ENCODE peak calls at places on chromosomes 12 and 14, in seven cellular contexts. One of them, this sample, is unnamed.

GRCh38 chr12:1161197-1161596 is 170.2 kb downstream of the ERC1 start:
- DNase-seq in stimulated activated CD8-positive, alpha-beta memory T cell treated with anti-CD3 and anti-CD28 coated beads, Interleukin-2, amount 100 ng/mL, for 1 hour: no peak
- DNase-seq in GM20000: no peak
- DNase-seq in WTC11: no peak
- DNase-seq in bronchial epithelial cell: no peak
- DNase-seq in body of pancreas: no peak
- DNase-seq in upper lobe of right lung: no peak
- DNase-seq in this sample: no peak

GRCh38 chr12:27523305-27523641 is 733 bp upstream of the PPFIBP1 start:
- DNase-seq in stimulated activated CD8-positive, alpha-beta memory T cell treated with anti-CD3 and anti-CD28 coated beads, Interleukin-2, amount 100 ng/mL, for 1 hour: no peak
- DNase-seq in GM20000: peak
- DNase-seq in WTC11: no peak
- DNase-seq in bronchial epithelial cell: no peak
- DNase-seq in body of pancreas: no peak
- DNase-seq in upper lobe of right lung: no peak
- DNase-seq in this sample: no peak

GRCh38 chr14:90791481-90791880 is 24.7 kb downstream of the TTC7B start:
- DNase-seq in stimulated activated CD8-positive, alpha-beta memory T cell treated with anti-CD3 and anti-CD28 coated beads, Interleukin-2, amount 100 ng/mL, for 1 hour: no peak
- DNase-seq in GM20000: no peak
- DNase-seq in WTC11: no peak
- DNase-seq in bronchial epithelial cell: no peak
- DNase-seq in body of pancreas: no peak
- DNase-seq in upper lobe of right lung: peak
- DNase-seq in this sample: no peak

GRCh38 chr12:82672811-82673495 is 13.8 kb upstream of the TMTC2 start:
- DNase-seq in stimulated activated CD8-positive, alpha-beta memory T cell treated with anti-CD3 and anti-CD28 coated beads, Interleukin-2, amount 100 ng/mL, for 1 hour: no peak
- DNase-seq in GM20000: no peak
- DNase-seq in WTC11: no peak
- DNase-seq in bronchial epithelial cell: no peak
- DNase-seq in body of pancreas: no peak
- DNase-seq in upper lobe of right lung: no peak
- DNase-seq in this sample: no peak

GRCh38 chr12:62924084-62924483 is 10.9 kb downstream of the PPM1H start:
- DNase-seq in stimulated activated CD8-positive, alpha-beta memory T cell treated with anti-CD3 and anti-CD28 coated beads, Interleukin-2, amount 100 ng/mL, for 1 hour: no peak
- DNase-seq in GM20000: no peak
- DNase-seq in WTC11: no peak
- DNase-seq in bronchial epithelial cell: no peak
- DNase-seq in body of pancreas: no peak
- DNase-seq in upper lobe of right lung: no peak
- DNase-seq in this sample: no peak

GRCh38 chr12:120795441-120796178 is 70.0 kb downstream of the ACADS start:
- DNase-seq in stimulated activated CD8-positive, alpha-beta memory T cell treated with anti-CD3 and anti-CD28 coated beads, Interleukin-2, amount 100 ng/mL, for 1 hour: no peak
- DNase-seq in GM20000: no peak
- DNase-seq in WTC11: no peak
- DNase-seq in bronchial epithelial cell: no peak
- DNase-seq in body of pancreas: no peak
- DNase-seq in upper lobe of right lung: no peak
- DNase-seq in this sample: no peak

GRCh38 chr14:56514663-56515371 is 64.8 kb upstream of the TMEM260 start:
- DNase-seq in stimulated activated CD8-positive, alpha-beta memory T cell treated with anti-CD3 and anti-CD28 coated beads, Interleukin-2, amount 100 ng/mL, for 1 hour: no peak
- DNase-seq in GM20000: no peak
- DNase-seq in WTC11: peak
- DNase-seq in bronchial epithelial cell: no peak
- DNase-seq in body of pancreas: no peak
- DNase-seq in upper lobe of right lung: no peak
- DNase-seq in this sample: no peak

GRCh38 chr12:120468846-120469449 is 600 bp downstream of the SRSF9 start:
- DNase-seq in stimulated activated CD8-positive, alpha-beta memory T cell treated with anti-CD3 and anti-CD28 coated beads, Interleukin-2, amount 100 ng/mL, for 1 hour: peak
- DNase-seq in GM20000: peak
- DNase-seq in WTC11: no peak
- DNase-seq in bronchial epithelial cell: no peak
- DNase-seq in body of pancreas: peak
- DNase-seq in upper lobe of right lung: peak
- DNase-seq in this sample: peak

GRCh38 chr12:6772331-6772695 is at the start of gene LAG3:
- DNase-seq in stimulated activated CD8-positive, alpha-beta memory T cell treated with anti-CD3 and anti-CD28 coated beads, Interleukin-2, amount 100 ng/mL, for 1 hour: peak
- DNase-seq in GM20000: peak
- DNase-seq in WTC11: no peak
- DNase-seq in bronchial epithelial cell: no peak
- DNase-seq in body of pancreas: no peak
- DNase-seq in upper lobe of right lung: no peak
- DNase-seq in this sample: no peak

GRCh38 chr14:60777856-60778578 is 43.5 kb downstream of the MNAT1 start:
- DNase-seq in stimulated activated CD8-positive, alpha-beta memory T cell treated with anti-CD3 and anti-CD28 coated beads, Interleukin-2, amount 100 ng/mL, for 1 hour: no peak
- DNase-seq in GM20000: no peak
- DNase-seq in WTC11: no peak
- DNase-seq in bronchial epithelial cell: peak
- DNase-seq in body of pancreas: no peak
- DNase-seq in upper lobe of right lung: no peak
- DNase-seq in this sample: no peak

GRCh38 chr14:63383776-63384367 is 65.1 kb upstream of the GPHB5 start:
- DNase-seq in stimulated activated CD8-positive, alpha-beta memory T cell treated with anti-CD3 and anti-CD28 coated beads, Interleukin-2, amount 100 ng/mL, for 1 hour: no peak
- DNase-seq in GM20000: peak
- DNase-seq in WTC11: no peak
- DNase-seq in bronchial epithelial cell: no peak
- DNase-seq in body of pancreas: no peak
- DNase-seq in upper lobe of right lung: no peak
- DNase-seq in this sample: no peak

GRCh38 chr12:28027947-28028724 is 55.6 kb upstream of the PTHLH start:
- DNase-seq in stimulated activated CD8-positive, alpha-beta memory T cell treated with anti-CD3 and anti-CD28 coated beads, Interleukin-2, amount 100 ng/mL, for 1 hour: no peak
- DNase-seq in GM20000: no peak
- DNase-seq in WTC11: no peak
- DNase-seq in bronchial epithelial cell: peak
- DNase-seq in body of pancreas: no peak
- DNase-seq in upper lobe of right lung: no peak
- DNase-seq in this sample: no peak

GRCh38 chr12:2051700-2052625 is 824 bp upstream of the CACNA1C start:
- DNase-seq in stimulated activated CD8-positive, alpha-beta memory T cell treated with anti-CD3 and anti-CD28 coated beads, Interleukin-2, amount 100 ng/mL, for 1 hour: no peak
- DNase-seq in GM20000: no peak
- DNase-seq in WTC11: no peak
- DNase-seq in bronchial epithelial cell: no peak
- DNase-seq in body of pancreas: no peak
- DNase-seq in upper lobe of right lung: no peak
- DNase-seq in this sample: no peak

GRCh38 chr14:91753501-91754128 is 21.7 kb upstream of the CATSPERB start:
- DNase-seq in stimulated activated CD8-positive, alpha-beta memory T cell treated with anti-CD3 and anti-CD28 coated beads, Interleukin-2, amount 100 ng/mL, for 1 hour: no peak
- DNase-seq in GM20000: no peak
- DNase-seq in WTC11: no peak
- DNase-seq in bronchial epithelial cell: peak
- DNase-seq in body of pancreas: no peak
- DNase-seq in upper lobe of right lung: no peak
- DNase-seq in this sample: no peak

GRCh38 chr14:100348253-100348729 is 25.2 kb downstream of the SLC25A47 start:
- DNase-seq in stimulated activated CD8-positive, alpha-beta memory T cell treated with anti-CD3 and anti-CD28 coated beads, Interleukin-2, amount 100 ng/mL, for 1 hour: no peak
- DNase-seq in GM20000: no peak
- DNase-seq in WTC11: no peak
- DNase-seq in bronchial epithelial cell: no peak
- DNase-seq in body of pancreas: no peak
- DNase-seq in upper lobe of right lung: no peak
- DNase-seq in this sample: no peak

GRCh38 chr14:98507269-98507668 is 764.7 kb downstream of the BCL11B start:
- DNase-seq in stimulated activated CD8-positive, alpha-beta memory T cell treated with anti-CD3 and anti-CD28 coated beads, Interleukin-2, amount 100 ng/mL, for 1 hour: no peak
- DNase-seq in GM20000: no peak
- DNase-seq in WTC11: no peak
- DNase-seq in bronchial epithelial cell: peak
- DNase-seq in body of pancreas: no peak
- DNase-seq in upper lobe of right lung: no peak
- DNase-seq in this sample: no peak

GRCh38 chr12:106580671-106581508 is 1.9 kb upstream of the RFX4 start:
- DNase-seq in stimulated activated CD8-positive, alpha-beta memory T cell treated with anti-CD3 and anti-CD28 coated beads, Interleukin-2, amount 100 ng/mL, for 1 hour: no peak
- DNase-seq in GM20000: no peak
- DNase-seq in WTC11: peak
- DNase-seq in bronchial epithelial cell: no peak
- DNase-seq in body of pancreas: peak
- DNase-seq in upper lobe of right lung: no peak
- DNase-seq in this sample: no peak

GRCh38 chr14:65723348-65723747 is 310.8 kb downstream of the FUT8 start:
- DNase-seq in stimulated activated CD8-positive, alpha-beta memory T cell treated with anti-CD3 and anti-CD28 coated beads, Interleukin-2, amount 100 ng/mL, for 1 hour: no peak
- DNase-seq in GM20000: no peak
- DNase-seq in WTC11: no peak
- DNase-seq in bronchial epithelial cell: no peak
- DNase-seq in body of pancreas: no peak
- DNase-seq in upper lobe of right lung: no peak
- DNase-seq in this sample: no peak

GRCh38 chr14:97180304-97181200 is 383.4 kb downstream of the VRK1 start:
- DNase-seq in stimulated activated CD8-positive, alpha-beta memory T cell treated with anti-CD3 and anti-CD28 coated beads, Interleukin-2, amount 100 ng/mL, for 1 hour: no peak
- DNase-seq in GM20000: no peak
- DNase-seq in WTC11: no peak
- DNase-seq in bronchial epithelial cell: peak
- DNase-seq in body of pancreas: no peak
- DNase-seq in upper lobe of right lung: no peak
- DNase-seq in this sample: no peak

GRCh38 chr14:35898217-35898775 is 72.2 kb downstream of the BRMS1L start:
- DNase-seq in stimulated activated CD8-positive, alpha-beta memory T cell treated with anti-CD3 and anti-CD28 coated beads, Interleukin-2, amount 100 ng/mL, for 1 hour: no peak
- DNase-seq in GM20000: no peak
- DNase-seq in WTC11: peak
- DNase-seq in bronchial epithelial cell: no peak
- DNase-seq in body of pancreas: no peak
- DNase-seq in upper lobe of right lung: no peak
- DNase-seq in this sample: no peak

GRCh38 chr12:95437565-95437964 is 36.4 kb upstream of the METAP2 start:
- DNase-seq in stimulated activated CD8-positive, alpha-beta memory T cell treated with anti-CD3 and anti-CD28 coated beads, Interleukin-2, amount 100 ng/mL, for 1 hour: no peak
- DNase-seq in GM20000: no peak
- DNase-seq in WTC11: no peak
- DNase-seq in bronchial epithelial cell: no peak
- DNase-seq in body of pancreas: no peak
- DNase-seq in upper lobe of right lung: no peak
- DNase-seq in this sample: no peak